ENCODE peak calls at places on chromosomes 7 and 10, in five cellular contexts. F is astrocyte, S is fibroblast of lung, I is fibroblast of pulmonary artery, Z is pancreas. V is an unnamed sample.

GRCh38 chr10:13414855-13415254 is 66.8 kb upstream of the SEPHS1 start:
- DNase-seq in Z (peak; percentile 63), S (peak; percentile 12), I (peak; percentile 16), F (no peak), V (peak; percentile 26)

GRCh38 chr7:129790136-129790535 is 162.6 kb downstream of the UBE2H start:
- DNase-seq in Z (no peak), I (no peak), S (no peak), F (peak; percentile 6), V (peak; percentile 30)

GRCh38 chr7:73613954-73614735 is 10.2 kb downstream of the MLXIPL start:
- DNase-seq in S (no peak), I (no peak), Z (no peak), F (peak; percentile 21), V (no peak)

GRCh38 chr7:13793926-13794325 is 195.5 kb downstream of the ETV1 start:
- DNase-seq in F (no peak), S (no peak), Z (no peak), I (no peak), V (no peak)

GRCh38 chr7:36661135-36661840 is 63.0 kb downstream of the AOAH start:
- DNase-seq in I (peak; percentile 11), S (no peak), Z (no peak), F (peak; percentile 67), V (no peak)

GRCh38 chr7:135645296-135645904 is 16.9 kb upstream of the STMP1 start:
- DNase-seq in I (peak; percentile 74), F (no peak), Z (no peak), S (peak; percentile 66), V (peak; percentile 56)

GRCh38 chr7:5607958-5608656 is 173.4 kb downstream of the RNF216 start:
- DNase-seq in I (no peak), S (no peak), Z (no peak), F (no peak), V (no peak)

GRCh38 chr10:119315128-119316001 is 108.0 kb downstream of the GRK5 start:
- DNase-seq in F (peak; percentile 97), S (peak; percentile 94), I (peak; percentile 84), Z (no peak), V (peak; percentile 83)

GRCh38 chr10:122186822-122187810 is 84.0 kb upstream of the BTBD16 start:
- DNase-seq in F (no peak), S (peak; percentile 46), Z (no peak), I (no peak), V (no peak)

GRCh38 chr10:575312-576129 is 113.9 kb downstream of the DIP2C start:
- DNase-seq in F (no peak), S (no peak), I (no peak), Z (peak; percentile 46), V (no peak)

GRCh38 chr10:97519342-97519741 is 20.6 kb downstream of the UBTD1 start:
- DNase-seq in Z (no peak), F (no peak), S (no peak), I (peak; percentile 31), V (no peak)

GRCh38 chr7:138097064-138097741 is 20.9 kb downstream of the AKR1D1 start:
- DNase-seq in Z (peak; percentile 59), S (no peak), F (peak; percentile 8), I (peak; percentile 60), V (peak; percentile 5)

GRCh38 chr10:102710604-102711003 is 3.6 kb downstream of the ARL3 start:
- DNase-seq in Z (no peak), I (peak; percentile 75), S (peak; percentile 85), F (peak; percentile 87), V (peak; percentile 77)

GRCh38 chr10:34813626-34814227 is 1.4 kb downstream of the PARD3 start:
- DNase-seq in F (peak; percentile 79), I (peak; percentile 83), Z (no peak), S (peak; percentile 30), V (peak; percentile 62)

GRCh38 chr10:118595598-118596425 is at the start of gene PRLHR:
- DNase-seq in F (peak; percentile 10), S (peak; percentile 15), I (peak; percentile 47), Z (peak; percentile 82), V (no peak)

GRCh38 chr7:155458317-155459132 is 596 bp downstream of the EN2 start:
- DNase-seq in I (no peak), S (no peak), F (no peak), Z (no peak), V (no peak)

GRCh38 chr10:127347202-127347959 is 151.0 kb upstream of the INSYN2A start:
- DNase-seq in Z (no peak), S (no peak), F (no peak), I (no peak), V (no peak)

GRCh38 chr7:140251824-140252555 is 75.2 kb upstream of the KDM7A start:
- DNase-seq in Z (no peak), F (no peak), I (no peak), S (no peak), V (no peak)

GRCh38 chr7:45917658-45918057 is 3.4 kb downstream of the IGFBP3 start:
- DNase-seq in Z (peak; percentile 97), F (peak; percentile 41), I (peak; percentile 75), S (peak; percentile 64), V (peak; percentile 81)
- H3K4me3 ChIP-seq in Z (no peak overlapping the region), F (no peak overlapping the region), I (no peak overlapping the region), S (peak overlapping the region; percentile 7), V (peak overlapping the region; percentile 92)

DNA sequence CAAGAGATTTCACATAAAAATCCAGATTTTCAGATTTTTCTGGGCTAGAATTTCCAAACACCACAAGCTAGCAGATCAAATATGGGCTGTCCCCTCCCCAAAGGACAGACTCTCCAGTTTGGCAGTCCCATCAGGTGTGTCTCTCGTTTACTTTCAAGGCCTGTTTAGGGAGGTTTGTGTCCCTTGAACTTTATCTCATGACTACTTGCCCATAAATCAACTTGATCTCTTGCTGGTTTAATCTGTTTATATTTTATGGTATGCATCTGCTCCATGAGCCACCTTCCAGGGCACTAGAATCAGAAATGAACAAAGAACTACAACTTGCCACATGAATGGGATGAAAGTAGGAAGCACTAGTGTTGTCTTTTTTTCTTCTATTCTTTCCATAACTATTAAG is 5.2 kb downstream of the ZDHHC6 start:
- DNase-seq in S (no peak), F (no peak), Z (no peak), I (no peak), V (no peak)
- TF ChIP-seq CTCF in S (no peak), F (no peak), Z (no peak), I (no peak), V (no peak)

GRCh38 chr7:80170445-80170844 is 35.8 kb downstream of the GNAI1 start:
- DNase-seq in Z (no peak), F (no peak), S (no peak), I (no peak), V (no peak)

GRCh38 chr7:80159802-80160201 is 25.2 kb downstream of the GNAI1 start:
- DNase-seq in F (no peak), Z (no peak), I (no peak), S (no peak), V (no peak)

GRCh38 chr7:80165177-80165576 is 30.5 kb downstream of the GNAI1 start:
- DNase-seq in Z (no peak), S (no peak), I (no peak), F (no peak), V (no peak)
- H3K4me3 ChIP-seq in Z (no peak overlapping the region), S (no peak overlapping the region), I (no peak overlapping the region), F (no peak overlapping the region), V (no peak overlapping the region)

DNA sequence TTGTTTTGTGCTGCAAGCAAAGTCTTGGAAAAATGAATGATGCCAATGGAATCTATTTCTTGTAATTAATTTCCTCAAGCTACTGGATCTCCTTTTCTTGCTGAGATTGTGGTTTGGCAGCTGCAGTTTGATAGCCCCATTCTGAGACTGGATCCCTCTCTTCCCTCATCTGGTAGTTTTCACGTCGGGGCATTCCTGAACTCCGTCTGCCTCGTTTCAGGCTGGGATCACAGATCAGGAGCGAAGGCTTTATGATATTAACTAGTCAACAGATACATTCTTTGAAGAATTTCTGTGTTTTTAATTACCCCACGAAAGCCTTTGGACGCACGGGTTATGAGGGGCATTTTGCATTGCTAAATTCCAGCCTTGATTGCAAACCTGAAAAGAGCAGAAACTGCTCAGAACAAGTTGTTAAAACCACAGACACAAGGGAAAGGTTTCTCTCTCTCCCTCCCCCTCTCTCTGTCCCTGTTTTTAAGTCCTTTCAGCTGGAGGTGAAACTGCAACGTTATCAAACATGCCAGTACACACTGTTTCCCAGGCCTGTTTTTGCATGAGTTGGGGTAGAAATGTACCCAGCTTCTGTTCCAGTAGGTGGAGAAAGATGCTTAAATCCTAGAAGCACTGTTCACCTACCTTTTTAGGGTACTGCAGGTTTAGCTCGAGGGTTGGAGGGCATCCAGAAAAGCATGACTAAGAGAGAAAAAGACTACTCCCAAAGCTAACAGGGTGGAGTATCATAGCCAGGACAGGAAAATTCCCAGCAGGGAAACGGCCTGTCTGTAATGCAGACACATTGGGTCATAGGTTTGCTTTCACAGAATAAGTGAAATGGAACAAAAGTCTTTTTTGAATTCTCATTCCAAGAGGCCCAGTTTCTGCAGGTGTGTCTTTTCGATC is 124.3 kb downstream of the CUX1 start:
- DNase-seq in Z (no peak), I (peak; percentile 77), F (peak; percentile 78), S (peak; percentile 80), V (peak; percentile 72)
- TF ChIP-seq CTCF in Z (no peak), I (no peak), F (no peak), S (no peak), V (no peak)

GRCh38 chr10:101235766-101236165 is 6.5 kb upstream of the LBX1 start:
- DNase-seq in S (no peak), Z (no peak), I (no peak), F (no peak), V (no peak)

GRCh38 chr10:101237908-101238731 is 8.9 kb upstream of the LBX1 start:
- DNase-seq in I (no peak), F (no peak), Z (no peak), S (no peak), V (no peak)

GRCh38 chr10:101237080-101237817 is 8.0 kb upstream of the LBX1 start:
- DNase-seq in S (no peak), I (no peak), F (peak; percentile 2), Z (no peak), V (no peak)

GRCh38 chr10:101238732-101239105 is 9.5 kb upstream of the LBX1 start:
- DNase-seq in S (no peak), F (no peak), Z (no peak), I (no peak), V (no peak)

DNA sequence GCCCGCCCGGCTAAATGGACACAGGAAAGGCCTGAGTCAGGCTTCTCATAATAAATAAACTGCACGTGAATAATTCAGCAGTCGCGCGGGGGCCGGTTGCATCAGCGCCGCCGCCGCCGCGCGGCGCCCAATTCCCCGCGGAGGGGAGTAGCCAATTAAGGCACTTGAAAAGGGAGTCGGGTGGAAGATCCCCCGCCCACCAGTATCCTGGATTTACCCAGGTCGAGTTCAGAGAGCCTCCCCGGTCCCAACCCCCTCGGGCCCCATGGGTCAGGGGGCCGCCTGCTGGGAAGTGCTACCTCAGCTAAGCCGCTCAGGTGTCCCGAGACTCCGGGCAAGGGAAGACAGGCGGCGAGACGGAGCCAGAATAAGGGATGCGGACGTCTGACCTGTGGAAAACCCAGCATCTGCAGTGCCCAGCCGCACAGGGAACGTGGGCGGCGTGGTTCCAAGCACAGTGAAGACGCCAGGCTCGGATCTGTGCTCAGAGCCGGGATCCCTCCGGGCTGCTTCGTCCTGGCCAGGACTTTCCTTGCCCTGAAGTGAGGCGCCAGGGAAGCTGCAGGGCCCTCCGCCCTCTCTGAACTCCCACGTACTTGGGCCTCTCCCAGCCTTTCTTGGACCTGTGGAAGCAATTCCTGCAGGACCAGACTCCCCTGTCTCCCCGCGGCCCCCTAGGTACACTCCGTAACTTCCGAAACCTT is 7.3 kb upstream of the LBX1 start:
- DNase-seq in S (peak; percentile 41), F (no peak), I (no peak), Z (no peak), V (no peak)
- H3K4me3 ChIP-seq in S (peak overlapping the region; percentile 19), F (no peak overlapping the region), I (no peak overlapping the region), Z (no peak overlapping the region), V (no peak overlapping the region)

V was measured in AG10803.